ENCODE peak calls at places on chromosomes 7 and 10, in ten cellular contexts. One of them, this sample, is unnamed.

GRCh38 chr7:127751723-127752448 is 99.9 kb downstream of the SND1 start:
- DNase-seq in SW480: no peak
- DNase-seq in frontal cortex: no peak
- DNase-seq in astrocyte of the spinal cord: peak; percentile 56
- DNase-seq in NCI-H1417: no peak
- DNase-seq in activated naive CD4-positive, alpha-beta T cell: no peak
- DNase-seq in SK-N-SH: no peak
- DNase-seq in GM12865: no peak
- DNase-seq in M059J: peak; percentile 22
- DNase-seq in omental fat pad: no peak
- DNase-seq in this sample: no peak

GRCh38 chr10:3323865-3324498 is 151.4 kb upstream of the PITRM1 start:
- DNase-seq in SW480: no peak
- DNase-seq in frontal cortex: peak; percentile 30
- DNase-seq in astrocyte of the spinal cord: no peak
- DNase-seq in NCI-H1417: no peak
- DNase-seq in activated naive CD4-positive, alpha-beta T cell: no peak
- DNase-seq in SK-N-SH: peak; percentile 39
- DNase-seq in GM12865: no peak
- DNase-seq in M059J: peak; percentile 85
- DNase-seq in omental fat pad: no peak
- DNase-seq in this sample: no peak

GRCh38 chr10:132649651-132650360 is 112.2 kb downstream of the INPP5A start:
- DNase-seq in SW480: no peak
- DNase-seq in frontal cortex: no peak
- DNase-seq in astrocyte of the spinal cord: no peak
- DNase-seq in NCI-H1417: no peak
- DNase-seq in activated naive CD4-positive, alpha-beta T cell: no peak
- DNase-seq in SK-N-SH: no peak
- DNase-seq in GM12865: no peak
- DNase-seq in M059J: no peak
- DNase-seq in omental fat pad: no peak
- DNase-seq in this sample: no peak

GRCh38 chr7:134804351-134804750 is 24.9 kb downstream of the CALD1 start:
- DNase-seq in SW480: no peak
- DNase-seq in frontal cortex: no peak
- DNase-seq in astrocyte of the spinal cord: peak; percentile 64
- DNase-seq in NCI-H1417: no peak
- DNase-seq in activated naive CD4-positive, alpha-beta T cell: no peak
- DNase-seq in SK-N-SH: no peak
- DNase-seq in GM12865: no peak
- DNase-seq in M059J: no peak
- DNase-seq in omental fat pad: no peak
- DNase-seq in this sample: no peak

GRCh38 chr7:152402384-152403250 is 33.2 kb downstream of the KMT2C start:
- DNase-seq in SW480: peak; percentile 25
- DNase-seq in frontal cortex: no peak
- DNase-seq in astrocyte of the spinal cord: peak; percentile 40
- DNase-seq in NCI-H1417: no peak
- DNase-seq in activated naive CD4-positive, alpha-beta T cell: no peak
- DNase-seq in SK-N-SH: no peak
- DNase-seq in GM12865: no peak
- DNase-seq in M059J: peak; percentile 65
- DNase-seq in omental fat pad: no peak
- DNase-seq in this sample: no peak

GRCh38 chr10:98047009-98047741 is 16.8 kb upstream of the CRTAC1 start:
- DNase-seq in SW480: no peak
- DNase-seq in frontal cortex: no peak
- DNase-seq in astrocyte of the spinal cord: no peak
- DNase-seq in NCI-H1417: no peak
- DNase-seq in activated naive CD4-positive, alpha-beta T cell: no peak
- DNase-seq in SK-N-SH: no peak
- DNase-seq in GM12865: no peak
- DNase-seq in M059J: no peak
- DNase-seq in omental fat pad: no peak
- DNase-seq in this sample: no peak

GRCh38 chr7:13933106-13933505 is 56.4 kb downstream of the ETV1 start:
- DNase-seq in SW480: no peak
- DNase-seq in frontal cortex: no peak
- DNase-seq in astrocyte of the spinal cord: peak; percentile 25
- DNase-seq in NCI-H1417: no peak
- DNase-seq in activated naive CD4-positive, alpha-beta T cell: no peak
- DNase-seq in SK-N-SH: no peak
- DNase-seq in GM12865: no peak
- DNase-seq in M059J: peak; percentile 26
- DNase-seq in omental fat pad: no peak
- DNase-seq in this sample: no peak

GRCh38 chr7:67842571-67842970 is 845.9 kb downstream of the TYW1 start:
- DNase-seq in SW480: no peak
- DNase-seq in frontal cortex: no peak
- DNase-seq in astrocyte of the spinal cord: no peak
- DNase-seq in NCI-H1417: no peak
- DNase-seq in activated naive CD4-positive, alpha-beta T cell: no peak
- DNase-seq in SK-N-SH: no peak
- DNase-seq in GM12865: no peak
- DNase-seq in M059J: peak; percentile 31
- DNase-seq in omental fat pad: no peak
- DNase-seq in this sample: no peak

GRCh38 chr7:95986136-95986535 is 213.8 kb downstream of the DYNC1I1 start:
- DNase-seq in SW480: no peak
- DNase-seq in frontal cortex: peak; percentile 3
- DNase-seq in astrocyte of the spinal cord: no peak
- DNase-seq in NCI-H1417: no peak
- DNase-seq in activated naive CD4-positive, alpha-beta T cell: no peak
- DNase-seq in SK-N-SH: no peak
- DNase-seq in GM12865: no peak
- DNase-seq in M059J: no peak
- DNase-seq in omental fat pad: no peak
- DNase-seq in this sample: no peak

GRCh38 chr7:144255471-144255897 is 9.1 kb downstream of the OR2A7 start:
- DNase-seq in SW480: no peak
- DNase-seq in frontal cortex: no peak
- DNase-seq in astrocyte of the spinal cord: no peak
- DNase-seq in NCI-H1417: no peak
- DNase-seq in activated naive CD4-positive, alpha-beta T cell: no peak
- DNase-seq in SK-N-SH: no peak
- DNase-seq in GM12865: peak; percentile 11
- DNase-seq in M059J: peak; percentile 11
- DNase-seq in omental fat pad: no peak
- DNase-seq in this sample: no peak

GRCh38 chr10:13987472-13987871 is 343.3 kb downstream of the FRMD4A start:
- DNase-seq in SW480: peak; percentile 26
- DNase-seq in frontal cortex: no peak
- DNase-seq in astrocyte of the spinal cord: peak; percentile 88
- DNase-seq in NCI-H1417: peak; percentile 28
- DNase-seq in activated naive CD4-positive, alpha-beta T cell: no peak
- DNase-seq in SK-N-SH: no peak
- DNase-seq in GM12865: peak; percentile 61
- DNase-seq in M059J: peak; percentile 90
- DNase-seq in omental fat pad: no peak
- DNase-seq in this sample: no peak

GRCh38 chr7:96075510-96076349 is 246.2 kb downstream of the SLC25A13 start:
- DNase-seq in SW480: peak; percentile 85
- DNase-seq in frontal cortex: peak; percentile 76
- DNase-seq in astrocyte of the spinal cord: peak; percentile 61
- DNase-seq in NCI-H1417: peak; percentile 96
- DNase-seq in activated naive CD4-positive, alpha-beta T cell: peak; percentile 10
- DNase-seq in SK-N-SH: peak; percentile 91
- DNase-seq in GM12865: peak; percentile 52
- DNase-seq in M059J: peak; percentile 66
- DNase-seq in omental fat pad: peak; percentile 24
- DNase-seq in this sample: no peak

GRCh38 chr10:31353574-31353973 is 34.6 kb downstream of the ZEB1 start:
- DNase-seq in SW480: peak; percentile 64
- DNase-seq in frontal cortex: no peak
- DNase-seq in astrocyte of the spinal cord: peak; percentile 72
- DNase-seq in NCI-H1417: no peak
- DNase-seq in activated naive CD4-positive, alpha-beta T cell: no peak
- DNase-seq in SK-N-SH: no peak
- DNase-seq in GM12865: peak; percentile 86
- DNase-seq in M059J: peak; percentile 77
- DNase-seq in omental fat pad: no peak
- DNase-seq in this sample: peak; percentile 2

GRCh38 chr7:31938650-31939049 is 131.6 kb downstream of the PDE1C start:
- DNase-seq in SW480: no peak
- DNase-seq in frontal cortex: no peak
- DNase-seq in astrocyte of the spinal cord: peak; percentile 43
- DNase-seq in NCI-H1417: no peak
- DNase-seq in activated naive CD4-positive, alpha-beta T cell: no peak
- DNase-seq in SK-N-SH: no peak
- DNase-seq in GM12865: no peak
- DNase-seq in M059J: peak; percentile 72
- DNase-seq in omental fat pad: no peak
- DNase-seq in this sample: no peak

GRCh38 chr7:81491573-81491972 is 278.3 kb downstream of the HGF start:
- DNase-seq in SW480: no peak
- DNase-seq in frontal cortex: no peak
- DNase-seq in astrocyte of the spinal cord: no peak
- DNase-seq in NCI-H1417: no peak
- DNase-seq in activated naive CD4-positive, alpha-beta T cell: no peak
- DNase-seq in SK-N-SH: no peak
- DNase-seq in GM12865: no peak
- DNase-seq in M059J: no peak
- DNase-seq in omental fat pad: no peak
- DNase-seq in this sample: no peak

This sample was measured in GOT3.